ENCODE peak calls at places on chromosome 17, in ten cellular contexts. A is stimulated activated naive CD8-positive, alpha-beta T cell treated with anti-CD3 and anti-CD28 coated beads, Interleukin-15, Interleukin-2, amounts not matched to agents 100 U/mL and 50 U/mL, for 24 hours; P is AG10803; M is stimulated activated CD4-positive, alpha-beta T cell treated with anti-CD3 and anti-CD28 coated beads, Interleukin-15, amount 100 ng/mL, for 1 hour; L is NCI-H1092; W is cerebellum; N is hypothalamus; O is kidney; I is EL; S is T follicular helper cell. V is an unnamed sample.

GRCh38 chr17:56489980-56490379 is 103.5 kb upstream of the NOG start:
- DNase-seq in A (no peak), O (no peak), P (no peak), W (no peak), L (no peak), N (no peak), I (no peak), S (no peak), M (no peak), V (no peak)

GRCh38 chr17:28426081-28426519 is 20.1 kb upstream of the SLC46A1 start:
- DNase-seq in A (no peak), S (no peak), L (no peak), W (no peak), N (no peak), I (no peak), P (no peak), O (no peak), M (no peak), V (peak)

GRCh38 chr17:59361386-59361785 is 29.9 kb downstream of the YPEL2 start:
- DNase-seq in O (no peak), L (no peak), P (peak), W (no peak), N (no peak), I (peak), S (no peak), A (no peak), M (no peak), V (peak)

GRCh38 chr17:19541445-19541844 is 7.8 kb downstream of the SLC47A1 start:
- DNase-seq in L (no peak), M (no peak), S (no peak), W (no peak), N (no peak), O (no peak), I (no peak), P (no peak), A (no peak), V (no peak)

GRCh38 chr17:80082403-80083135 is 18.8 kb upstream of the GAA start:
- DNase-seq in W (peak), N (peak), O (no peak), M (peak), L (peak), A (peak), S (peak), P (peak), I (peak), V (peak)

GRCh38 chr17:72342582-72343527 is 222.0 kb downstream of the SOX9 start:
- DNase-seq in S (no peak), P (peak), W (peak), L (no peak), M (no peak), A (no peak), I (peak), N (peak), O (peak), V (no peak)

GRCh38 chr17:64163468-64163867 is 33.5 kb upstream of the ERN1 start:
- DNase-seq in S (no peak), I (no peak), A (no peak), P (no peak), O (no peak), N (no peak), W (no peak), L (no peak), M (no peak), V (no peak)

GRCh38 chr17:56594528-56595418 is 1.3 kb downstream of the NOG start:
- DNase-seq in A (peak), S (peak), M (no peak), W (no peak), I (peak), P (peak), N (no peak), O (no peak), L (peak), V (peak)